ENCODE peak calls at places on chromosome 3, in ten cellular contexts. O is Panc1; Z is stomach; G is naive thymus-derived CD4-positive, alpha-beta T cell; W is MM.1S; I is neuronal stem cell; T is PC-3; N is IMR-90; X is heart right ventricle; U is CD4-positive, alpha-beta memory T cell. C is an unnamed sample.

GRCh38 chr3:38524141-38524739 is 28.1 kb downstream of the EXOG start:
- DNase-seq in O (no peak), Z (no peak), G (no peak), W (no peak), I (no peak), T (no peak), N (peak; percentile 77), X (no peak), U (no peak), C (peak; percentile 6)

GRCh38 chr3:183515968-183516851 is 39.3 kb downstream of the KLHL6 start:
- DNase-seq in O (no peak), Z (no peak), G (peak; percentile 90), W (peak; percentile 95), I (no peak), T (no peak), N (no peak), X (no peak), U (peak; percentile 64), C (no peak)

GRCh38 chr3:144840866-144841265 is 869.2 kb downstream of the DIPK2A start:
- DNase-seq in O (no peak), Z (no peak), G (no peak), W (no peak), I (no peak), T (no peak), N (no peak), X (no peak), U (no peak), C (no peak)

GRCh38 chr3:100966049-100966471 is 27.2 kb downstream of the ABI3BP start:
- DNase-seq in O (no peak), Z (no peak), G (no peak), W (no peak), I (no peak), T (no peak), N (peak; percentile 49), X (no peak), U (no peak), C (no peak)

GRCh38 chr3:41893977-41894376 is 67.9 kb downstream of the ULK4 start:
- DNase-seq in O (peak; percentile 13), Z (no peak), G (no peak), W (peak; percentile 21), I (no peak), T (peak; percentile 71), N (peak; percentile 62), X (no peak), U (peak; percentile 26), C (peak; percentile 81)

GRCh38 chr3:194640829-194641228 is 7.6 kb upstream of the TMEM44 start:
- DNase-seq in O (no peak), Z (no peak), G (peak; percentile 45), W (no peak), I (no peak), T (peak; percentile 32), N (peak; percentile 9), X (no peak), U (peak; percentile 19), C (peak; percentile 33)

GRCh38 chr3:187734841-187735240 is 10.4 kb downstream of the BCL6 start:
- DNase-seq in O (no peak), Z (no peak), G (no peak), W (no peak), I (no peak), T (no peak), N (no peak), X (no peak), U (no peak), C (no peak)

GRCh38 chr3:112303811-112304325 is 9.9 kb upstream of the SLC9C1 start:
- DNase-seq in O (no peak), Z (no peak), G (peak; percentile 44), W (peak; percentile 40), I (no peak), T (no peak), N (peak; percentile 28), X (no peak), U (peak; percentile 21), C (peak; percentile 42)

GRCh38 chr3:17307482-17307881 is 422.7 kb downstream of the PLCL2 start:
- DNase-seq in O (no peak), Z (no peak), G (no peak), W (peak; percentile 36), I (no peak), T (peak; percentile 45), N (no peak), X (no peak), U (no peak), C (no peak)

GRCh38 chr3:181868576-181868975 is 156.9 kb downstream of the SOX2 start:
- DNase-seq in O (no peak), Z (no peak), G (no peak), W (no peak), I (no peak), T (no peak), N (no peak), X (no peak), U (no peak), C (no peak)

GRCh38 chr3:150286390-150287147 is 121.5 kb upstream of the TSC22D2 start:
- DNase-seq in O (no peak), Z (no peak), G (peak; percentile 17), W (peak; percentile 67), I (no peak), T (peak; percentile 80), N (peak; percentile 51), X (no peak), U (peak; percentile 50), C (peak; percentile 56)

GRCh38 chr3:124625084-124625483 is 105.2 kb upstream of the UMPS start:
- DNase-seq in O (no peak), Z (no peak), G (no peak), W (no peak), I (no peak), T (no peak), N (no peak), X (no peak), U (no peak), C (no peak)

GRCh38 chr3:121414924-121415323 is 130.9 kb downstream of the POLQ start:
- DNase-seq in O (no peak), Z (no peak), G (no peak), W (no peak), I (no peak), T (no peak), N (no peak), X (no peak), U (no peak), C (no peak)

GRCh38 chr3:6568999-6569493 is 291.9 kb upstream of the GRM7 start:
- DNase-seq in O (no peak), Z (no peak), G (no peak), W (no peak), I (no peak), T (no peak), N (no peak), X (no peak), U (no peak), C (no peak)
- H3K9me3 ChIP-seq in O (no peaks in the 10 kb centered on the region), Z (no peaks in the 10 kb centered on the region), G (no peaks in the 10 kb centered on the region), W (no peaks in the 10 kb centered on the region), I (no peaks in the 10 kb centered on the region), T (peaks cover 8% of the 10 kb centered on the region), N (no peaks in the 10 kb centered on the region), X (no peaks in the 10 kb centered on the region), U (no peaks in the 10 kb centered on the region), C (no peaks in the 10 kb centered on the region)

GRCh38 chr3:11226042-11226370 is 46.2 kb upstream of the ATG7 start:
- DNase-seq in O (no peak), Z (peak; percentile 70), G (no peak), W (no peak), I (no peak), T (no peak), N (no peak), X (no peak), U (no peak), C (no peak)
- H3K4me3 ChIP-seq in O (peak overlapping the region; percentile 54), Z (peak overlapping the region; percentile 1), G (no peak overlapping the region), W (no peak overlapping the region), I (no peak overlapping the region), T (peak overlapping the region; percentile 68), N (no peak overlapping the region), X (no peak overlapping the region), U (no peak overlapping the region), C (peak overlapping the region; percentile 69)

GRCh38 chr3:139285691-139286090 is 58.1 kb upstream of the MRPS22 start:
- DNase-seq in O (no peak), Z (no peak), G (no peak), W (no peak), I (no peak), T (no peak), N (no peak), X (no peak), U (no peak), C (no peak)

GRCh38 chr3:139286825-139287224 is 57.0 kb upstream of the MRPS22 start:
- DNase-seq in O (no peak), Z (no peak), G (no peak), W (no peak), I (no peak), T (no peak), N (no peak), X (peak; percentile 62), U (no peak), C (no peak)

GRCh38 chr3:139284221-139284620 is 59.6 kb upstream of the MRPS22 start:
- DNase-seq in O (no peak), Z (no peak), G (no peak), W (no peak), I (no peak), T (no peak), N (peak; percentile 41), X (no peak), U (no peak), C (no peak)

GRCh38 chr3:139287557-139287956 is 56.3 kb upstream of the MRPS22 start:
- DNase-seq in O (no peak), Z (no peak), G (no peak), W (no peak), I (no peak), T (no peak), N (no peak), X (no peak), U (no peak), C (no peak)

GRCh38 chr3:139286241-139286640 is 57.6 kb upstream of the MRPS22 start:
- DNase-seq in O (no peak), Z (no peak), G (no peak), W (no peak), I (no peak), T (no peak), N (no peak), X (no peak), U (no peak), C (no peak)
- H3K9me3 ChIP-seq in O (no peaks in the 10 kb centered on the region), Z (no peaks in the 10 kb centered on the region), G (no peaks in the 10 kb centered on the region), W (no peaks in the 10 kb centered on the region), I (no peaks in the 10 kb centered on the region), T (no peaks in the 10 kb centered on the region), N (no peaks in the 10 kb centered on the region), X (no peaks in the 10 kb centered on the region), U (no peaks in the 10 kb centered on the region), C (no peaks in the 10 kb centered on the region)

GRCh38 chr3:129164500-129164899 is 3.6 kb upstream of the ISY1 start:
- DNase-seq in O (no peak), Z (no peak), G (no peak), W (no peak), I (no peak), T (no peak), N (no peak), X (no peak), U (no peak), C (no peak)

GRCh38 chr3:129160891-129161859 is at the start of gene ISY1:
- DNase-seq in O (peak; percentile 97), Z (peak; percentile 90), G (peak; percentile 90), W (peak; percentile 95), I (peak; percentile 95), T (peak; percentile 90), N (peak; percentile 97), X (peak; percentile 87), U (peak; percentile 90), C (peak; percentile 97)

GRCh38 chr3:129161860-129162271 is 1.0 kb upstream of the ISY1 start:
- DNase-seq in O (no peak), Z (no peak), G (peak; percentile 40), W (peak; percentile 45), I (no peak), T (peak; percentile 8), N (peak; percentile 8), X (no peak), U (no peak), C (peak; percentile 33)

GRCh38 chr3:129166579-129167332 is 5.9 kb upstream of the ISY1 start:
- DNase-seq in O (no peak), Z (no peak), G (no peak), W (no peak), I (no peak), T (no peak), N (no peak), X (no peak), U (no peak), C (no peak)

GRCh38 chr3:129162729-129163579 is 2.1 kb upstream of the ISY1 start:
- DNase-seq in O (no peak), Z (no peak), G (no peak), W (no peak), I (peak; percentile 30), T (no peak), N (no peak), X (no peak), U (no peak), C (no peak)
- H3K4me3 ChIP-seq in O (no peak overlapping the region), Z (no peak overlapping the region), G (no peak overlapping the region), W (peak overlapping the region; percentile 78), I (peak overlapping the region; percentile 81), T (peak overlapping the region; percentile 82), N (no peak overlapping the region), X (no peak overlapping the region), U (no peak overlapping the region), C (no peak overlapping the region)

C was measured in adipocyte.